ENCODE peak calls at places on chromosomes 7 and 10, in seven cellular contexts. T, C, N, O, U, G and E are unnamed samples.

GRCh38 chr7:92092210-92092609 is 42.1 kb downstream of the CYP51A1 start:
- DNase-seq in T (no peak), U (no peak), G (no peak), C (no peak), O (no peak), N (no peak), E (no peak)

GRCh38 chr10:127485153-127485857 is 63.8 kb upstream of the NPS start:
- DNase-seq in C (no peak), U (no peak), O (no peak), T (peak; percentile 68), G (no peak), N (no peak), E (no peak)

GRCh38 chr10:110433740-110434139 is 64.0 kb upstream of the DUSP5 start:
- DNase-seq in T (no peak), U (no peak), O (no peak), G (no peak), C (no peak), N (no peak), E (no peak)

GRCh38 chr7:43679210-43680068 is 49.9 kb downstream of the COA1 start:
- DNase-seq in O (no peak), C (no peak), U (no peak), T (no peak), G (no peak), N (no peak), E (no peak)

GRCh38 chr7:118496138-118496644 is 271.7 kb downstream of the ANKRD7 start:
- DNase-seq in T (no peak), O (no peak), N (no peak), U (no peak), G (no peak), C (no peak), E (no peak)

GRCh38 chr10:71528371-71529202 is 131.9 kb downstream of the CDH23 start:
- DNase-seq in N (no peak), O (no peak), C (no peak), U (no peak), G (no peak), T (no peak), E (no peak)

GRCh38 chr7:70698219-70698832 is 433.6 kb upstream of the GALNT17 start:
- DNase-seq in N (no peak), C (no peak), U (no peak), O (peak; percentile 64), T (peak; percentile 44), G (no peak), E (peak; percentile 81)

GRCh38 chr10:88538038-88538437 is 45.1 kb downstream of the RNLS start:
- DNase-seq in U (no peak), C (no peak), T (no peak), O (no peak), G (peak; percentile 36), N (no peak), E (no peak)

GRCh38 chr10:113273877-113274829 is 278.7 kb upstream of the HABP2 start:
- DNase-seq in N (no peak), G (no peak), O (no peak), U (no peak), C (no peak), T (no peak), E (no peak)

GRCh38 chr7:16708496-16708895 is 45.1 kb upstream of the TSPAN13 start:
- DNase-seq in C (no peak), U (no peak), O (no peak), T (no peak), G (no peak), N (no peak), E (no peak)

GRCh38 chr10:89114846-89115625 is 92.1 kb downstream of the CH25H start:
- DNase-seq in C (no peak), T (peak; percentile 44), G (no peak), U (no peak), O (no peak), N (no peak), E (no peak)

GRCh38 chr7:21972397-21972784 is 26.7 kb upstream of the CDCA7L start:
- DNase-seq in U (no peak), O (no peak), G (no peak), T (peak; percentile 33), N (no peak), C (no peak), E (no peak)

GRCh38 chr7:107860981-107861652 is 29.9 kb upstream of the DLD start:
- DNase-seq in C (no peak), O (no peak), U (no peak), G (no peak), N (no peak), T (peak; percentile 24), E (no peak)

GRCh38 chr10:17200885-17201164 is 647 bp downstream of the TRDMT1 start:
- DNase-seq in U (peak; percentile 37), N (no peak), T (peak; percentile 62), G (no peak), O (no peak), C (no peak), E (peak; percentile 54)

GRCh38 chr10:16904619-16905018 is 87.4 kb upstream of the RSU1 start:
- DNase-seq in C (no peak), O (no peak), T (peak; percentile 75), G (peak; percentile 8), N (no peak), U (no peak), E (no peak)

GRCh38 chr10:4677296-4678021 is 148.5 kb upstream of the AKR1E2 start:
- DNase-seq in C (no peak), U (no peak), G (no peak), O (no peak), N (no peak), T (peak; percentile 82), E (no peak)

GRCh38 chr7:152527610-152528032 is 91.8 kb upstream of the KMT2C start:
- DNase-seq in G (no peak), N (no peak), T (no peak), O (no peak), U (no peak), C (no peak), E (no peak)

GRCh38 chr10:117461766-117462423 is 80.7 kb upstream of the EMX2 start:
- DNase-seq in N (peak; percentile 85), G (no peak), T (peak; percentile 87), U (no peak), O (no peak), C (no peak), E (no peak)

GRCh38 chr10:71004676-71005075 is 116.3 kb upstream of the PCBD1 start:
- DNase-seq in T (no peak), N (no peak), C (no peak), O (no peak), U (no peak), G (no peak), E (no peak)

GRCh38 chr7:44288381-44288685 is 37.1 kb downstream of the CAMK2B start:
- DNase-seq in G (no peak), C (peak; percentile 37), T (no peak), O (no peak), U (no peak), N (no peak), E (no peak)